ENCODE peak calls at places on chromosome 15, in six cellular contexts. E is sigmoid colon, D is tibial nerve, F is HepG2, Z is upper lobe of left lung, A is transverse colon. Y is an unnamed sample.

GRCh38 chr15:93941687-93942086 is 289.7 kb upstream of the MCTP2 start:
- DNase-seq in Z (no peak), A (no peak), F (no peak), D (no peak), E (peak), Y (no peak)

GRCh38 chr15:43854801-43855200 is 28.0 kb downstream of the WDR76 start:
- DNase-seq in D (no peak), Z (no peak), E (no peak), F (no peak), A (no peak), Y (no peak)

GRCh38 chr15:26864664-26865191 is 2.1 kb upstream of the GABRA5 start:
- DNase-seq in A (no peak), Z (no peak), D (no peak), E (no peak), F (no peak), Y (no peak)

GRCh38 chr15:93321881-93322282 is 232.9 kb upstream of the RGMA start:
- DNase-seq in F (peak), Z (no peak), A (no peak), D (no peak), E (no peak), Y (no peak)

GRCh38 chr15:93178371-93178770 is 89.4 kb upstream of the RGMA start:
- DNase-seq in E (no peak), D (no peak), A (no peak), F (no peak), Z (no peak), Y (no peak)

GRCh38 chr15:94421711-94422110 is 190.3 kb downstream of the MCTP2 start:
- DNase-seq in E (no peak), F (no peak), D (no peak), Z (no peak), A (no peak), Y (no peak)

GRCh38 chr15:79028411-79028964 is 62.1 kb downstream of the RASGRF1 start:
- DNase-seq in A (peak), E (no peak), D (no peak), F (peak), Z (no peak), Y (no peak)

GRCh38 chr15:40985541-40986330 is 32.5 kb downstream of the CHAC1 start:
- DNase-seq in Z (no peak), A (no peak), D (no peak), E (no peak), F (no peak), Y (no peak)

GRCh38 chr15:32669870-32670623 is 28.5 kb downstream of the SCG5 start:
- DNase-seq in F (peak), A (no peak), Z (no peak), D (peak), E (peak), Y (no peak)

GRCh38 chr15:62887113-62887570 is 155.4 kb upstream of the TPM1 start:
- DNase-seq in A (no peak), Z (no peak), D (no peak), F (no peak), E (no peak), Y (peak)

GRCh38 chr15:76517910-76518309 is 181.3 kb downstream of the ISL2 start:
- DNase-seq in D (no peak), F (no peak), A (no peak), Z (no peak), E (no peak), Y (no peak)

GRCh38 chr15:56042982-56043980 is 49.9 kb upstream of the NEDD4 start:
- DNase-seq in F (peak), A (no peak), Z (no peak), D (no peak), E (no peak), Y (no peak)

GRCh38 chr15:36040173-36040572 is 494.2 kb upstream of the DPH6 start:
- DNase-seq in F (no peak), Z (no peak), A (no peak), D (no peak), E (no peak), Y (no peak)

GRCh38 chr15:27570746-27571145 is 528.4 kb downstream of the OCA2 start:
- DNase-seq in A (no peak), E (no peak), D (no peak), F (no peak), Z (no peak), Y (no peak)

DNA sequence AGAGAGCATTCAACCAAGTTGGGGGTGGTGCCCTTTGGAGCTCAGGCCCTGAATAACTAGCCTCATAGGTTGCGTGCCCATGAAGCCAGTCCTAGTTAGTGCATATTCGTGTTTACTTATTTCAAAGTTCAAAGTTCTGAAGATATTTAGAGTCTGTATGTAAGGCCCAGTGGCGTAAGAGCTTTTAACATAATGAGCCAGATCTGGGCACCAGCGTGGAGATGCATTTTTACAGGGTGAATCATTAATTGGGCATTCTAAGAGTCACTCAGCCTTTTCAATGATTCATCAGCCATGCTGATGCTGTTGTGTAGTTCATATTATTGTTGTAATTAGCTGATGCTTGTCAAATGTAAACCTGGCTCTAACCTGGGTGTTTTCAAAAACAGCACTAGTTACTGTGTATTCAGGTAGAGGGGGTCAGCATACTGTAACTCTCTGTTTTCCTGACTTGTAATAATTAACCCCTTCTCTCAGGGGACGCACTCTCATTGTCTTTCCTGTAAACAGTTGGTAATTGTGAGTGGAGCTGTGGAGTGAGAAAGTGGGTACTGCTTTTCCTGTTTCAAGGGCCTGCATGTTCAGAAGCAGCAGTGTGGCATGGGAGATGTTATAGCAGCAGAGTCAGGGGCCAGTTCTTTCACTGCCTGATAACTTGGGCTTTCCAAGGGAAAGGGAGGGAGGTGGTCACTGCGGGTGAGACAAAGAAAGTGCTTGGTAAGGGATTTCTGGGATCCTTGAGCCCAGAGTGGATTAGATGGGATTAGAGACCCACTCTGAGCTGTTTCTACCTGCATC is 104.9 kb downstream of the RPLP1 start:
- DNase-seq in D (no peak), F (peak), E (no peak), Z (no peak), A (peak), Y (no peak)
- TF ChIP-seq EP300 in D (no peak), F (peak), E (no peak), Z (no peak), A (no peak), Y (no peak)

GRCh38 chr15:75043509-75044257 is 20.3 kb downstream of the PPCDC start:
- DNase-seq in Z (peak), F (peak), A (peak), D (peak), E (peak), Y (peak)
- TF ChIP-seq POLR2A in Z (peak), F (peak), A (no peak), D (no peak), E (no peak), Y (peak)

GRCh38 chr15:99692825-99693224 is 40.4 kb downstream of the LYSMD4 start:
- DNase-seq in D (no peak), E (no peak), F (no peak), A (no peak), Z (no peak), Y (no peak)
- TF ChIP-seq EP300 in D (no peak), E (no peak), F (no peak), A (no peak), Z (no peak), Y (no peak)

GRCh38 chr15:58473720-58474119 is 41.9 kb downstream of the LIPC start:
- DNase-seq in F (no peak), E (no peak), D (no peak), A (no peak), Z (no peak), Y (no peak)
- TF ChIP-seq POLR2A in F (no peak), E (no peak), D (no peak), A (no peak), Z (no peak), Y (no peak)

GRCh38 chr15:38308242-38308641 is 55.6 kb downstream of the SPRED1 start:
- DNase-seq in Z (no peak), E (no peak), D (no peak), F (no peak), A (no peak), Y (no peak)
- TF ChIP-seq EP300 in Z (no peak), E (no peak), D (no peak), F (no peak), A (no peak), Y (no peak)

GRCh38 chr15:74415966-74416916 is 17.5 kb downstream of the SEMA7A start:
- DNase-seq in Z (peak), F (no peak), A (no peak), D (no peak), E (no peak), Y (no peak)

GRCh38 chr15:74417230-74417629 is 16.5 kb downstream of the SEMA7A start:
- DNase-seq in E (no peak), A (no peak), Z (no peak), F (no peak), D (no peak), Y (no peak)

GRCh38 chr15:74419432-74419831 is 14.3 kb downstream of the SEMA7A start:
- DNase-seq in F (no peak), D (no peak), A (no peak), E (no peak), Z (no peak), Y (no peak)

GRCh38 chr15:74418575-74419338 is 15.0 kb downstream of the SEMA7A start:
- DNase-seq in F (no peak), A (no peak), E (no peak), D (no peak), Z (peak), Y (no peak)

GRCh38 chr15:74417670-74418069 is 16.1 kb downstream of the SEMA7A start:
- DNase-seq in F (no peak), D (no peak), Z (peak), E (no peak), A (no peak), Y (no peak)
- TF ChIP-seq POLR2A in F (no peak), D (no peak), Z (no peak), E (no peak), A (no peak), Y (no peak)

Y was measured in ovary.